ENCODE peak calls at places on chromosome 13, in eight cellular contexts. One of them, this sample, is unnamed.

GRCh38 chr13:68944272-68944671 is 1163.4 kb upstream of the ATXN8OS start:
- DNase-seq in HCT116: no peak
- DNase-seq in esophagus muscularis mucosa: no peak
- DNase-seq in ovary: no peak
- DNase-seq in right lobe of liver: no peak
- DNase-seq in Peyer's patch: no peak
- DNase-seq in breast epithelium: no peak
- DNase-seq in gastrocnemius medialis: no peak
- DNase-seq in this sample: no peak

GRCh38 chr13:44303681-44304432 is 69.8 kb upstream of the SERP2 start:
- DNase-seq in HCT116: no peak
- DNase-seq in esophagus muscularis mucosa: no peak
- DNase-seq in ovary: peak
- DNase-seq in right lobe of liver: peak
- DNase-seq in Peyer's patch: no peak
- DNase-seq in breast epithelium: peak
- DNase-seq in gastrocnemius medialis: peak
- DNase-seq in this sample: peak

GRCh38 chr13:31121327-31122140 is 40.2 kb downstream of the HSPH1 start:
- DNase-seq in HCT116: no peak
- DNase-seq in esophagus muscularis mucosa: peak
- DNase-seq in ovary: no peak
- DNase-seq in right lobe of liver: no peak
- DNase-seq in Peyer's patch: no peak
- DNase-seq in breast epithelium: no peak
- DNase-seq in gastrocnemius medialis: no peak
- DNase-seq in this sample: no peak

GRCh38 chr13:98456423-98456845 is 120.5 kb downstream of the STK24 start:
- DNase-seq in HCT116: no peak
- DNase-seq in esophagus muscularis mucosa: no peak
- DNase-seq in ovary: no peak
- DNase-seq in right lobe of liver: no peak
- DNase-seq in Peyer's patch: no peak
- DNase-seq in breast epithelium: no peak
- DNase-seq in gastrocnemius medialis: no peak
- DNase-seq in this sample: no peak

GRCh38 chr13:57739791-57740190 is 108.2 kb downstream of the PCDH17 start:
- DNase-seq in HCT116: no peak
- DNase-seq in esophagus muscularis mucosa: no peak
- DNase-seq in ovary: no peak
- DNase-seq in right lobe of liver: no peak
- DNase-seq in Peyer's patch: no peak
- DNase-seq in breast epithelium: no peak
- DNase-seq in gastrocnemius medialis: no peak
- DNase-seq in this sample: no peak

GRCh38 chr13:114096031-114096485 is 36.4 kb downstream of the RASA3 start:
- DNase-seq in HCT116: no peak
- DNase-seq in esophagus muscularis mucosa: no peak
- DNase-seq in ovary: peak
- DNase-seq in right lobe of liver: peak
- DNase-seq in Peyer's patch: peak
- DNase-seq in breast epithelium: peak
- DNase-seq in gastrocnemius medialis: no peak
- DNase-seq in this sample: no peak

GRCh38 chr13:34914416-34914815 is 27.7 kb upstream of the NBEA start:
- DNase-seq in HCT116: no peak
- DNase-seq in esophagus muscularis mucosa: no peak
- DNase-seq in ovary: no peak
- DNase-seq in right lobe of liver: no peak
- DNase-seq in Peyer's patch: no peak
- DNase-seq in breast epithelium: no peak
- DNase-seq in gastrocnemius medialis: no peak
- DNase-seq in this sample: no peak

GRCh38 chr13:20424959-20425358 is 100.7 kb downstream of the CRYL1 start:
- DNase-seq in HCT116: no peak
- DNase-seq in esophagus muscularis mucosa: no peak
- DNase-seq in ovary: peak
- DNase-seq in right lobe of liver: no peak
- DNase-seq in Peyer's patch: peak
- DNase-seq in breast epithelium: no peak
- DNase-seq in gastrocnemius medialis: no peak
- DNase-seq in this sample: no peak

GRCh38 chr13:99086149-99086868 is 108.4 kb upstream of the DOCK9 start:
- DNase-seq in HCT116: no peak
- DNase-seq in esophagus muscularis mucosa: no peak
- DNase-seq in ovary: peak
- DNase-seq in right lobe of liver: peak
- DNase-seq in Peyer's patch: peak
- DNase-seq in breast epithelium: no peak
- DNase-seq in gastrocnemius medialis: no peak
- DNase-seq in this sample: peak

GRCh38 chr13:27556109-27556508 is 64.2 kb downstream of the LNX2 start:
- DNase-seq in HCT116: no peak
- DNase-seq in esophagus muscularis mucosa: no peak
- DNase-seq in ovary: no peak
- DNase-seq in right lobe of liver: no peak
- DNase-seq in Peyer's patch: no peak
- DNase-seq in breast epithelium: no peak
- DNase-seq in gastrocnemius medialis: no peak
- DNase-seq in this sample: no peak

DNA sequence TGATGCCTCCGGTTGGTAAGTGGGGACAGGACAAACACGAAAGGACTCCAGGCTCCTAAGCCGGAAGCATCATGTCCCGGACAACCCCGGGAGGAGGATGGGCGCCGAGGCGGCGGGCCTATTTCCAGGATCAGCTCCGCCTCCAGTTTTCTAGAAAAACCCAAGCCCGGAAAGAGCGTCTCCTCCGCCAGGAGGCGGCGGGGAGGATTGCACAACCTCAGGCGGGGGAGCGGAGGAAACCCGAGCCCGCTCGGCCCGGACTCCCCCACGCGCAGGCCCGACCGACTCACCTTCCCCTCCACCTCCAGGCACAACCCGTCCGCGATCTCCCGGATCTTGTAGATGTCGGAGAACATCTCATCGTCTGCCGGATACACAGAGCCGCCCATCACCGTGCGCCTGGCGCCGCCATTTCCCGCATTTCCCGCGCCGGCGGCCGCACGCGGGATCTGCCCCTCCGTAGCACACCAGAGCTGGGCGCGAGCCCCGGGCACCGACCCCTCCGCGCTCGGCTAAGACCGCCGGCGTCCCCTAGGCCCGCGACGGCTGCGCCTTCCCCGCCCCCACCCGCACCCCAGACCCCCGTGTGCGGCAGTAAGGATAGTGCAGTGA is 455 bp downstream of the TPT1 start:
- DNase-seq in HCT116: peak
- DNase-seq in esophagus muscularis mucosa: peak
- DNase-seq in ovary: peak
- DNase-seq in right lobe of liver: peak
- DNase-seq in Peyer's patch: peak
- DNase-seq in breast epithelium: peak
- DNase-seq in gastrocnemius medialis: peak
- DNase-seq in this sample: peak
- TF ChIP-seq POLR2A in HCT116: no peak
- TF ChIP-seq POLR2A in esophagus muscularis mucosa: peak
- TF ChIP-seq POLR2A in ovary: peak
- TF ChIP-seq POLR2A in right lobe of liver: no peak
- TF ChIP-seq POLR2A in Peyer's patch: peak
- TF ChIP-seq POLR2A in breast epithelium: no peak
- TF ChIP-seq POLR2A in gastrocnemius medialis: no peak
- TF ChIP-seq POLR2A in this sample: peak

DNA sequence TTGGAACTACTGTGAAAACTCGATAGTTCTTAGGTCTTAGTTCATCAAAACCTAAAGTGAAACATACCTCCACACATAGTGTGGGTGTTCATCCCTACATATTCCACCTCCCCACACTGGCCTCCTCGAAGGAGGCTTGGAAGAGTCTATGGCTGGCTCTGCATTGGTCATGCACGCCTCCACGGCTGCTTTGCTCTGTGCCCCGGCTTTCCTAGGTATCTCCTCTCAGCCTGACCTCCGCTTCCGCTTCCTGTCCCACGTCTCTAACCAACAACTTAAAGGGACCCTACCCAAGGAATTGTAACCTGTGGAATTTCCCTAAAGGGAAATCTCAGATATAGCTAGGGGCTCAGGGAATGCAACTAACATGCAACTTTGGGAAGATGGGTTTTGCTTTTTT is 79.7 kb upstream of the MBNL2 start:
- DNase-seq in HCT116: peak
- DNase-seq in esophagus muscularis mucosa: no peak
- DNase-seq in ovary: no peak
- DNase-seq in right lobe of liver: peak
- DNase-seq in Peyer's patch: peak
- DNase-seq in breast epithelium: no peak
- DNase-seq in gastrocnemius medialis: no peak
- DNase-seq in this sample: peak
- TF ChIP-seq POLR2A in HCT116: peak
- TF ChIP-seq POLR2A in esophagus muscularis mucosa: no peak
- TF ChIP-seq POLR2A in ovary: no peak
- TF ChIP-seq POLR2A in right lobe of liver: peak
- TF ChIP-seq POLR2A in Peyer's patch: peak
- TF ChIP-seq POLR2A in breast epithelium: no peak
- TF ChIP-seq POLR2A in gastrocnemius medialis: no peak
- TF ChIP-seq POLR2A in this sample: peak

DNA sequence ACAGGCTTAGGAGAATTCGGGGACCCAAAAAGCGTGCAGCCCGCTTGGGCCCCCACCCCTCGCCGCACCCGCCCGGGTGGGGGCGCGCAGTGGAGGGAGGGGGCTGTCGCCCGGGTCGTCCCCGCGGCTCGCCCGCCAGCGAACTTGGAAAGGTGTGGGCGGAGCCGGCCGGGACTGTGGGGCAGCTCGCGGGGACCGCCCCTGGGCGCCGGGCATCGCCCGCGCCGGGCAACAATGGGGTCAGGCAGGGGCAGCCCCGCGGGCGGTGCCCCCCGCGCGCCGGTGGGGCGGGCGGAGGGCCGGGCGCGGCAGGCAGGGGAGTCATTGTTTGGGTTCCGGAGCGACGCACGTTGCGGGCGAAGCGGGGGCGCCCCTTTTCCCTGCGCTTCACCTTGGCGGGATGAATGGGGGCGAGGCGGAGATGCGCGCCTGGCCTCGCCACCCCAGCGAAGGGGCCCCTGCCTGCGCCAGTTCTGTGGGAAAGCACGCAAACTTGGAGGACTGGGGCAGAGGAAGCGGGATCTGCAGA is 637 bp upstream of the KLF12 start:
- DNase-seq in HCT116: no peak
- DNase-seq in esophagus muscularis mucosa: peak
- DNase-seq in ovary: peak
- DNase-seq in right lobe of liver: peak
- DNase-seq in Peyer's patch: peak
- DNase-seq in breast epithelium: peak
- DNase-seq in gastrocnemius medialis: no peak
- DNase-seq in this sample: peak
- TF ChIP-seq POLR2A in HCT116: no peak
- TF ChIP-seq POLR2A in esophagus muscularis mucosa: no peak
- TF ChIP-seq POLR2A in ovary: no peak
- TF ChIP-seq POLR2A in right lobe of liver: no peak
- TF ChIP-seq POLR2A in Peyer's patch: no peak
- TF ChIP-seq POLR2A in breast epithelium: no peak
- TF ChIP-seq POLR2A in gastrocnemius medialis: no peak
- TF ChIP-seq POLR2A in this sample: no peak

GRCh38 chr13:110882228-110882627 is 32.6 kb downstream of the ANKRD10 start:
- DNase-seq in HCT116: no peak
- DNase-seq in esophagus muscularis mucosa: no peak
- DNase-seq in ovary: no peak
- DNase-seq in right lobe of liver: no peak
- DNase-seq in Peyer's patch: no peak
- DNase-seq in breast epithelium: no peak
- DNase-seq in gastrocnemius medialis: no peak
- DNase-seq in this sample: no peak
- TF ChIP-seq POLR2A in HCT116: no peak
- TF ChIP-seq POLR2A in esophagus muscularis mucosa: no peak
- TF ChIP-seq POLR2A in ovary: no peak
- TF ChIP-seq POLR2A in right lobe of liver: no peak
- TF ChIP-seq POLR2A in Peyer's patch: no peak
- TF ChIP-seq POLR2A in breast epithelium: no peak
- TF ChIP-seq POLR2A in gastrocnemius medialis: no peak
- TF ChIP-seq POLR2A in this sample: no peak

DNA sequence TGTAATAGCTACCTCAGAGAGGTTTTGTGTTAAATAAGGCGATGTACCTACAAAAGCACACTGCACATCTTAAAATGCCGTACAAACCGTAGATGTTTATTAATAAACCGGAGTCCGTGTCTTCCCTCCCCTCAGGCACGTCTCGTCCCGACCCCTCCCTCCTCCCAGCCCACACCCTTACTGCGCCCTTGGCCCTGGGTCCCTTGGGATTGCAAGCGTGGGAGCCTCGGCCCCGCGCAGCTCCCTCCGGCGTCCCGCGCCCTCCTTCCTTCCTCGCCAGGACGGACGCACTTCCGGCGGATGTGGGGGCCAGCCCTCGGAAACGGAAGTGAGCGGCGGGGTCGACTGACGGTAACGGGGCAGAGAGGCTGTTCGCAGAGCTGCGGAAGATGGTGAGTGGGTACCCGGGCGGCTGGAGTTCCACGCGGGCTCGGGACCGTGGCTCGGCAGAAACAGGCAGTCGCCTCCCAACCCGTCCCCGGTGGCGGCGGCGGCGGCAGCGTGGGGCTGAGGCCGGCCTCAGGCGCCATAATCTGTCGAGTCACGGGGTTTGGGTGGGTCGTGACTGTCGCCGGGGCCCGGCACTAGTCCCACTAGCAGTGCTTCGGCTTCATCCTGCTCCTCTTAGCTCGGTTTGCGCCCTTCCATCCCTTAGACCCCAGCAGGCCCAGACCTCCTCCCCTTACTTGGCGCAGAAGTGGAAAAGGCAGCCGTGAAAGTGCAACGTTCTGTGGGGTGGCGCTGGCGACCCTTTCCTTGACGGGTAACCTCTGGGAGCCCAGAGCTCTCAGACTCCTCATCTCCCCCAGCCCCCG is at the start of gene POMP:
- DNase-seq in HCT116: peak
- DNase-seq in esophagus muscularis mucosa: peak
- DNase-seq in ovary: peak
- DNase-seq in right lobe of liver: peak
- DNase-seq in Peyer's patch: peak
- DNase-seq in breast epithelium: peak
- DNase-seq in gastrocnemius medialis: peak
- DNase-seq in this sample: peak
- TF ChIP-seq POLR2A in HCT116: peak
- TF ChIP-seq POLR2A in esophagus muscularis mucosa: peak
- TF ChIP-seq POLR2A in ovary: peak
- TF ChIP-seq POLR2A in right lobe of liver: peak
- TF ChIP-seq POLR2A in Peyer's patch: peak
- TF ChIP-seq POLR2A in breast epithelium: peak
- TF ChIP-seq POLR2A in gastrocnemius medialis: peak
- TF ChIP-seq POLR2A in this sample: peak

DNA sequence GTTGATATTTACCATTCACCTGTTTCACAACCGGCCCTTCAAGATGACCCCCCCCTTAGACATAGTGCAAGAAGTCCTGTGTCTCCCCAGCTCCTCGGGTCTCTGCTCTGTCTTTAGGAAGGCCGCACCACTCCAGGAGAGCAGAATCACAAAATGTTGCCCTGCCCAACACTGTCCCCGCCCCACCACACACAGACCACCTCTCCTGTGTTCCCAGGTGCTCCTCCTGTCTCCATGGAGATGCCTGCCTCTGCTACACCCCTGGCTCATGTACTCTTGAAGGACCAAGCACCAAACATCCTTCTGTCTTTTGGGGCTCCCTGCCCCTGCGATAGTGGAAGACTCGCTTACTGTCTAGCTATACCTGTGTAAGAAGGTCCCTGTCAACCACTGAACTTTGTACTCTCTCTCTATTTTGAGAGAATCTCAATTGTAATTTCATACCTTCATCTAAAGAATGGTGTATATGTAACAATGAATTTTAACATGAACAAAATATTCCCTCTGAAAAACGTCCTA is 9.6 kb upstream of the TNFRSF19 start:
- DNase-seq in HCT116: no peak
- DNase-seq in esophagus muscularis mucosa: no peak
- DNase-seq in ovary: no peak
- DNase-seq in right lobe of liver: no peak
- DNase-seq in Peyer's patch: no peak
- DNase-seq in breast epithelium: no peak
- DNase-seq in gastrocnemius medialis: no peak
- DNase-seq in this sample: no peak
- TF ChIP-seq POLR2A in HCT116: no peak
- TF ChIP-seq POLR2A in esophagus muscularis mucosa: no peak
- TF ChIP-seq POLR2A in ovary: no peak
- TF ChIP-seq POLR2A in right lobe of liver: no peak
- TF ChIP-seq POLR2A in Peyer's patch: no peak
- TF ChIP-seq POLR2A in breast epithelium: no peak
- TF ChIP-seq POLR2A in gastrocnemius medialis: no peak
- TF ChIP-seq POLR2A in this sample: no peak